ENCODE peak calls at places on chromosomes 7 and 10, in ten cellular contexts. I is amniotic epithelial cell; B is C1 segment of cervical spinal cord; M is NCI-H1694; C is spleen; Y is activated CD8-positive, alpha-beta memory T cell treated with anti-CD3 and anti-CD28 coated beads, Interleukin-2, amount 50 U/mL, for 4 hours; U is mesenteric fat pad; F is neural crest cell; E is mammary epithelial cell; G is progenitor cell of endocrine pancreas. P is an unnamed sample.

GRCh38 chr10:116170815-116171250 is 102.2 kb downstream of the GFRA1 start:
- DNase-seq in I (no peak), U (no peak), G (no peak), M (no peak), F (no peak), Y (no peak), E (no peak), C (no peak), B (no peak), P (no peak)

GRCh38 chr10:133080683-133081040 is 7.1 kb upstream of the ADGRA1 start:
- DNase-seq in Y (no peak), E (no peak), I (no peak), M (no peak), U (no peak), F (no peak), B (no peak), G (no peak), C (no peak), P (no peak)

GRCh38 chr10:11424456-11425287 is 186.8 kb downstream of the USP6NL start:
- DNase-seq in E (peak), C (no peak), I (peak), F (peak), U (no peak), G (peak), B (peak), Y (no peak), M (peak), P (no peak)

GRCh38 chr7:131606346-131607290 is 50.2 kb upstream of the PODXL start:
- DNase-seq in U (no peak), C (no peak), E (peak), G (no peak), Y (no peak), F (no peak), M (no peak), I (peak), B (no peak), P (peak)

GRCh38 chr10:103575416-103576075 is 82.0 kb downstream of the NEURL1 start:
- DNase-seq in Y (no peak), F (no peak), B (no peak), E (no peak), G (no peak), C (no peak), M (no peak), U (no peak), I (no peak), P (no peak)

GRCh38 chr10:26048756-26049155 is 114.7 kb downstream of the MYO3A start:
- DNase-seq in C (no peak), Y (no peak), F (no peak), G (no peak), U (no peak), I (no peak), E (no peak), B (no peak), M (no peak), P (no peak)

GRCh38 chr7:21200513-21200912 is 227.4 kb upstream of the SP4 start:
- DNase-seq in B (no peak), F (no peak), M (no peak), Y (no peak), C (no peak), E (no peak), U (no peak), I (no peak), G (no peak), P (no peak)

GRCh38 chr10:131580674-131581073 is 269.2 kb upstream of the TCERG1L start:
- DNase-seq in U (no peak), G (no peak), I (no peak), F (no peak), C (peak), B (no peak), M (no peak), Y (no peak), E (no peak), P (no peak)

GRCh38 chr7:31953432-31953831 is 116.8 kb downstream of the PDE1C start:
- DNase-seq in U (no peak), E (no peak), F (no peak), C (no peak), G (no peak), Y (no peak), B (no peak), M (no peak), I (no peak), P (no peak)

GRCh38 chr7:144415858-144416257 is 12.4 kb upstream of the NOBOX start:
- DNase-seq in U (no peak), F (no peak), M (no peak), C (no peak), E (no peak), Y (no peak), B (no peak), G (no peak), I (no peak), P (no peak)

GRCh38 chr7:64174941-64175340 is 32.1 kb upstream of the ZNF735 start:
- DNase-seq in U (no peak), Y (no peak), G (no peak), I (no peak), M (no peak), F (no peak), C (no peak), B (no peak), E (no peak), P (no peak)

GRCh38 chr7:88759216-88759955 is at the start of gene ZNF804B:
- DNase-seq in Y (no peak), G (peak), M (no peak), I (no peak), U (peak), F (peak), B (peak), E (no peak), C (peak), P (no peak)

GRCh38 chr7:95840953-95841950 is 68.9 kb downstream of the DYNC1I1 start:
- DNase-seq in E (no peak), F (no peak), B (no peak), I (no peak), U (no peak), C (no peak), M (peak), Y (no peak), G (no peak), P (no peak)

GRCh38 chr10:58701398-58702135 is 188.9 kb downstream of the BICC1 start:
- DNase-seq in Y (no peak), G (no peak), F (no peak), E (peak), I (peak), B (no peak), U (no peak), C (no peak), M (no peak), P (no peak)

GRCh38 chr7:103989200-103989784 is at the start of gene RELN:
- DNase-seq in U (no peak), I (peak), Y (no peak), F (peak), M (peak), B (no peak), E (peak), C (no peak), G (no peak), P (no peak)

GRCh38 chr7:36526720-36527548 is 137.3 kb downstream of the ANLN start:
- DNase-seq in U (no peak), M (no peak), C (no peak), E (peak), I (peak), Y (no peak), G (no peak), B (no peak), F (no peak), P (no peak)

GRCh38 chr7:157032128-157032527 is 21.7 kb upstream of the MNX1 start:
- DNase-seq in E (no peak), G (no peak), U (peak), M (no peak), Y (no peak), B (no peak), I (no peak), F (no peak), C (no peak), P (no peak)

GRCh38 chr7:74012842-74013249 is 15.1 kb upstream of the ELN start:
- DNase-seq in M (no peak), Y (no peak), F (no peak), E (peak), C (no peak), B (no peak), U (no peak), I (no peak), G (no peak), P (no peak)

GRCh38 chr7:2301510-2301860 is 12.8 kb downstream of the SNX8 start:
- DNase-seq in Y (no peak), B (no peak), M (no peak), G (no peak), F (no peak), I (no peak), E (no peak), U (no peak), C (no peak), P (no peak)

GRCh38 chr7:38452615-38453014 is 178.6 kb downstream of the AMPH start:
- DNase-seq in U (no peak), M (no peak), C (no peak), E (no peak), Y (no peak), F (no peak), I (no peak), B (no peak), G (no peak), P (no peak)

GRCh38 chr7:139984642-139985539 is 77.9 kb downstream of the PARP12 start:
- DNase-seq in G (no peak), U (no peak), C (no peak), I (no peak), F (no peak), M (no peak), Y (no peak), E (no peak), B (no peak), P (no peak)